ENCODE peak calls at places on chromosome 15, in nine cellular contexts. O is non-pigmented ciliary epithelial cell, I is uterus, Q is RPMI7951, J is right cardiac atrium, V is left ventricle myocardium inferior, T is HL-60, Z is EH, X is keratinocyte. Y is an unnamed sample.
A peak's percentile ranks its signal among the peaks of the same experiment; 100 is the strongest.

GRCh38 chr15:100372695-100373036 is 30.9 kb upstream of the ADAMTS17 start:
- DNase-seq in T (no peak), J (peak; percentile 52), Q (no peak), V (no peak), I (peak; percentile 50), Z (no peak), O (no peak), X (no peak), Y (no peak)

GRCh38 chr15:52496776-52497470 is 31.8 kb downstream of the MYO5A start:
- DNase-seq in Z (peak; percentile 83), Q (peak; percentile 61), I (no peak), O (no peak), X (peak; percentile 49), T (peak; percentile 68), J (no peak), V (no peak), Y (peak; percentile 34)

GRCh38 chr15:100114100-100114499 is 227.7 kb downstream of the ADAMTS17 start:
- DNase-seq in Q (peak; percentile 95), J (peak; percentile 90), O (peak; percentile 79), I (peak; percentile 70), Z (peak; percentile 59), V (peak; percentile 71), X (no peak), T (no peak), Y (peak; percentile 97)

GRCh38 chr15:84631706-84632272 is 22.3 kb downstream of the WDR73 start:
- DNase-seq in Z (peak; percentile 50), V (no peak), X (no peak), I (no peak), J (no peak), Q (peak; percentile 51), T (no peak), O (no peak), Y (no peak)

GRCh38 chr15:83449250-83449671 is 2.1 kb downstream of the SH3GL3 start:
- DNase-seq in I (no peak), Z (no peak), X (no peak), O (no peak), Q (no peak), T (no peak), J (no peak), V (no peak), Y (no peak)

GRCh38 chr15:70308011-70308761 is 210.5 kb upstream of the TLE3 start:
- DNase-seq in T (peak; percentile 63), O (no peak), X (no peak), J (no peak), Z (no peak), Q (peak; percentile 43), V (no peak), I (no peak), Y (no peak)

GRCh38 chr15:75650908-75651809 is 3.4 kb downstream of the SNX33 start:
- DNase-seq in Q (peak; percentile 76), X (no peak), Z (peak; percentile 74), T (no peak), I (no peak), J (peak; percentile 87), O (no peak), V (peak; percentile 77), Y (no peak)

GRCh38 chr15:35540885-35541284 is 5.1 kb downstream of the DPH6 start:
- DNase-seq in Q (peak; percentile 40), T (no peak), Z (peak; percentile 85), J (no peak), X (no peak), V (no peak), O (no peak), I (no peak), Y (peak; percentile 69)

GRCh38 chr15:60970246-60971170 is 258.6 kb downstream of the RORA start:
- DNase-seq in V (no peak), J (no peak), O (no peak), Q (no peak), X (no peak), T (no peak), I (no peak), Z (peak; percentile 71), Y (peak; percentile 36)

GRCh38 chr15:33616485-33616884 is 305.7 kb downstream of the RYR3 start:
- DNase-seq in I (no peak), O (no peak), Z (no peak), Q (no peak), X (no peak), T (no peak), J (no peak), V (no peak), Y (no peak)

GRCh38 chr15:43285609-43286037 is 18.9 kb upstream of the TGM5 start:
- DNase-seq in T (peak; percentile 71), O (no peak), J (no peak), Z (peak; percentile 73), Q (peak; percentile 69), X (peak; percentile 21), I (peak; percentile 28), V (no peak), Y (peak; percentile 28)

Y was measured in astrocyte.